ENCODE peak calls at places on chromosome 11, in four cellular contexts. J, Y, V and N are unnamed samples.

GRCh38 chr11:61735391-61735790 is 17.0 kb upstream of the MYRF start:
- DNase-seq in J (no peak), Y (no peak), V (no peak), N (no peak)

GRCh38 chr11:28343304-28344233 is 235.4 kb downstream of the METTL15 start:
- DNase-seq in J (peak), Y (no peak), V (peak), N (peak)

GRCh38 chr11:125338886-125339811 is 156.9 kb downstream of the FEZ1 start:
- DNase-seq in J (no peak), Y (no peak), V (peak), N (no peak)

GRCh38 chr11:19093976-19094375 is 23.0 kb upstream of the ZDHHC13 start:
- DNase-seq in J (no peak), Y (no peak), V (peak), N (no peak)

GRCh38 chr11:117627259-117627658 is 169.8 kb downstream of the DSCAML1 start:
- DNase-seq in J (no peak), Y (no peak), V (no peak), N (no peak)

GRCh38 chr11:126343051-126343450 is 12.4 kb upstream of the ST3GAL4 start:
- DNase-seq in J (no peak), Y (no peak), V (no peak), N (no peak)

GRCh38 chr11:34427171-34427805 is 11.4 kb upstream of the CAT start:
- DNase-seq in J (no peak), Y (no peak), V (peak), N (no peak)

GRCh38 chr11:134098566-134099184 is 29.8 kb downstream of the JAM3 start:
- DNase-seq in J (no peak), Y (peak), V (no peak), N (peak)

GRCh38 chr11:16881074-16881709 is 133.0 kb downstream of the PLEKHA7 start:
- DNase-seq in J (no peak), Y (peak), V (peak), N (no peak)

GRCh38 chr11:88174627-88175003 is 628 bp downstream of the RAB38 start:
- DNase-seq in J (no peak), Y (no peak), V (peak), N (no peak)

GRCh38 chr11:6632116-6633073 is 13.2 kb upstream of the TPP1 start:
- DNase-seq in J (no peak), Y (no peak), V (no peak), N (no peak)

GRCh38 chr11:19352736-19353110 is 112.0 kb upstream of the E2F8 start:
- DNase-seq in J (no peak), Y (no peak), V (no peak), N (no peak)

GRCh38 chr11:57668467-57668890 is 565 bp downstream of the ZDHHC5 start:
- DNase-seq in J (peak), Y (peak), V (peak), N (no peak)

GRCh38 chr11:60952742-60953170 is 780 bp upstream of the SLC15A3 start:
- DNase-seq in J (no peak), Y (no peak), V (no peak), N (no peak)

GRCh38 chr11:65471410-65471762 is 27.5 kb upstream of the MALAT1 start:
- DNase-seq in J (peak), Y (peak), V (peak), N (no peak)

GRCh38 chr11:118287006-118287405 is 17.5 kb upstream of the CD3E start:
- DNase-seq in J (no peak), Y (no peak), V (peak), N (no peak)

GRCh38 chr11:28585007-28585406 is 476.8 kb downstream of the METTL15 start:
- DNase-seq in J (no peak), Y (no peak), V (peak), N (no peak)

DNA sequence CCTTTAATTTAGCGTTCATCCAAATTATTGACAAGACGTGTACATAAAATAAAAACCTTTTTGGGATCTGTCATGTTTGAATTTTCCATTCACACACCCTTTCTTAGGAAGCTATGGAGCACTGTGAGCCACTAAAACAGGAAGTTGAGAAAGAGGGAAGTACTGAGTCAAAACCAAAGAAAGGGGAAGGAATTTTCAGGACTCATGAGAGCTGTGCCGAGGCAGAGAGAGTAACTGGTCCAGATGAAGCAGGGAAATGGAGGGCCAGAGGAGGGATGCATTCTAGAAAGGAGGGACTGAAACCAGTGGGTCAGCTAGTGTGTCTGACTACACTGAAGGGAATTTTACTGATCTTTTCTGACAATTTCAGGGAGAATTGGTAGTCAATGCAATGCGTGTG is 24.9 kb downstream of the APLP2 start:
- DNase-seq in J (no peak), Y (no peak), V (no peak), N (no peak)
- H3K4me3 ChIP-seq in J (no peak), Y (no peak), V (no peak), N (no peak)

DNA sequence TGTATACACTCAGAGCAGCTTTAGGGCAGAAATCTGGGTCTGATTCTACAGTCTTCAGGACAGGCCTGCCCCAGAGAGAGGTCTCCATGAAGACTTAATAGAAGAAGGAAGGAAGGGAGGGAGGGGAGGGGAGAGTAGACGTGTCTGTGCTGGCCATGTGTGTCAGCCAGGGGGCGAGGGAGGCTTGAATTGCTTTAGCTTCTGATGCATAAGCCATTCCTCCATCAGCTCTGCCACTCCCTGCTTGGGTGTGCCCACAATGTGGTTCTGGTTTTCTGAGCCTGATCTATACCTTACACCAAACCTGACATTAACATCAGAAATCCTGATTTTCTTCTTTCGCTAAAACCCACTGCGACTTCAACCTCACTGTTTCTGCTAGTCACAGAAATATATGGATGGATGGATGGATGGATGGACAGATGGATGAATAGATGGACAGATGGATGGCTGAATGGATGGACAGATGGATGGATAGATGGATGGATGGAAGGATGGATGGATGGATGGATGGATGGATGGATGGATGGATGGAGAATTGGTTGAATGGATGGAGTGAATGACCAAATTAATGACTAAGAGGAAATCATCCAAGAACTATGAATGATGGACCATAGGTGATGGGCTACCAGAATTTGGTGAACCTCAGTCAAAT is 56.5 kb upstream of the PRDM11 start:
- DNase-seq in J (peak), Y (peak), V (peak), N (peak)
- H3K4me3 ChIP-seq in J (no peak), Y (no peak), V (peak), N (no peak)

GRCh38 chr11:119483341-119483880 is 60.4 kb upstream of the THY1 start:
- DNase-seq in J (no peak), Y (no peak), V (no peak), N (no peak)

GRCh38 chr11:119481021-119481666 is 58.2 kb upstream of the THY1 start:
- DNase-seq in J (peak), Y (peak), V (peak), N (peak)

GRCh38 chr11:119482561-119483001 is 59.6 kb upstream of the THY1 start:
- DNase-seq in J (no peak), Y (no peak), V (no peak), N (no peak)

GRCh38 chr11:119480375-119481020 is 57.5 kb upstream of the THY1 start:
- DNase-seq in J (no peak), Y (no peak), V (no peak), N (no peak)

DNA sequence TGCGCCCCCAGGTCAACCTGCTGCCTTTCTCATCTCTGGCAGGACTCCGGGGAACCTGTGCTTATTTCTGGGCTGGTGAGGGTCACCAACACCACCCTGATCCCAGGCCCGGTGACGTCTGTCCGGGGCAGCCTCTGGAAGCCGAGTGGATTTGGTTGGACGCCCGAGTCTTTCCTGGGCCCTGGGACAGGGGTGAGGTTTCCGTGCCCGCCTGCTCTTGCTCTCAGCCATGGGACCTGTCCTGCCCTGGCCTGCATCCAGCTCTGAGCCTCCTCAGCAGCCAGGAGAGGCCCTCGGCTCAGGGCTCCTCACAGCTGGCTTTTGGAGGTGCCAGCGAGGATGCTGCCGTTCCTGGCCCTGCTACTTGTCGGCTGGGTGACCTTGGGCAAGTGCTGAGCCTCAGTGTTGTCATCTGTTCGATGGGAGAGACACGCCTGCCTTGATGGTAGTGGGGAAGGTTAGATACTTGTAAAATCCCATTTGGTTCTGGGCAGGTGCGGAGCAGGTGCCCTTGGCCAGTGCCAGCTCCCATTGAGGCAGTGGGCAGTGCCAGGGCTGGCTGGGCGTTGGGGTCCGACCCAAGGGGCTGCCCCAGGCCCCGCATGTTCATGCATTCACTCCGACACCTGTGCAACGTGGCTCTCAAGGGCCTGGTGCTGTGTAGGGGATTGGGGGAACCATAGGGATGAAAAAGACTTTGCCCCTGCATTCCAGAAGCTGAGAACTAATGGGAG is 58.9 kb upstream of the THY1 start:
- DNase-seq in J (no peak), Y (no peak), V (peak), N (no peak)
- H3K4me3 ChIP-seq in J (no peak), Y (no peak), V (no peak), N (no peak)

DNA sequence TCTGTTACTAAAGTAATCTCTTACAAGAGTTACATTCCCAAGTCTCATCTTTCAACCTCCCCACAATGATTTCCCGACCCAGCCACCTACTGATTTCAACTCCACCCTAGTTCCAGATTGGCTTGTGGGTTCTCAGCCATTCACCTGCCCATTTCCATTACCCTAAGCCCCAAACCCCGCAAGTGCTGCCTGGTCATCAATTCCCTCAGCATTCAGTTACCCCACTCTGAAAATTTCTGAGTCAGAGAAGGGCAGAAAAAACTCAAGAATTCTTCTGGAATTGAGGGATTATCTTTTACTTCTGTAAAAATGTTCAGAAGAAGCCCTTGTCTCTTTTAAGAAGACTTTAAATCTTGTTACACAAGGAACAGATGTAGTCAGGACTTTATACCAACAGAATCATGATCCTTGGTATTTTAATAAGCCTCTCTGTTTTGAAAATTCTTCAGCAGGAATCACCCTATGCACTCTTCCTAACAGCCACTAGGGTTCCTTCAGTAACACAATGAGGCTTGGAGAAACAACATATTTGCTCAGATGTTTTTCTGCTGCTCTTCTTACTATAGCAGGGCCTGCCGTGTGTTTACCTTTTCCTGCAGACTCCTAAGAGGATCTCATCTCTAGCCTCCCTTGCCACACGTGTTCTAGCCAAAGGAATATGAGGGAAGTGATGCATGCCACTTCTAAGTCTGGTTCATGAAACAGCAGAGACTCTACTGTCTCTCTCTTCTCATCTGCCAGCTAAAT is 29.2 kb upstream of the PAMR1 start:
- DNase-seq in J (no peak), Y (no peak), V (peak), N (no peak)
- H3K4me3 ChIP-seq in J (no peak), Y (no peak), V (no peak), N (no peak)

GRCh38 chr11:43735931-43736330 is 55.4 kb downstream of the HSD17B12 start:
- DNase-seq in J (no peak), Y (peak), V (peak), N (no peak)

GRCh38 chr11:43737194-43737575 is 56.6 kb downstream of the HSD17B12 start:
- DNase-seq in J (no peak), Y (no peak), V (peak), N (no peak)

GRCh38 chr11:43738600-43739409 is 58.3 kb downstream of the HSD17B12 start:
- DNase-seq in J (no peak), Y (peak), V (peak), N (no peak)

GRCh38 chr11:43735115-43735514 is 54.6 kb downstream of the HSD17B12 start:
- DNase-seq in J (no peak), Y (no peak), V (no peak), N (no peak)

GRCh38 chr11:43736502-43737193 is 56.1 kb downstream of the HSD17B12 start:
- DNase-seq in J (no peak), Y (peak), V (peak), N (peak)
- H3K4me3 ChIP-seq in J (no peak), Y (peak), V (peak), N (no peak)

GRCh38 chr11:130435671-130436070 is 7.3 kb upstream of the ADAMTS8 start:
- DNase-seq in J (no peak), Y (no peak), V (peak), N (no peak)

GRCh38 chr11:130439160-130439519 is 9.3 kb upstream of the ADAMTS15 start:
- DNase-seq in J (peak), Y (no peak), V (no peak), N (peak)

GRCh38 chr11:130436171-130436570 is 7.8 kb upstream of the ADAMTS8 start:
- DNase-seq in J (no peak), Y (no peak), V (no peak), N (peak)

GRCh38 chr11:130439876-130440275 is 8.6 kb upstream of the ADAMTS15 start:
- DNase-seq in J (no peak), Y (no peak), V (peak), N (no peak)

GRCh38 chr11:130437848-130438247 is 9.4 kb upstream of the ADAMTS8 start:
- DNase-seq in J (no peak), Y (no peak), V (no peak), N (no peak)
- H3K4me3 ChIP-seq in J (no peak), Y (no peak), V (no peak), N (no peak)

GRCh38 chr11:104163100-104164027 is 583 bp downstream of the PDGFD start:
- DNase-seq in J (no peak), Y (peak), V (peak), N (no peak)

GRCh38 chr11:104164028-104164520 is at the start of gene PDGFD:
- DNase-seq in J (no peak), Y (peak), V (peak), N (no peak)

GRCh38 chr11:104165014-104165413 is 1.1 kb upstream of the PDGFD start:
- DNase-seq in J (no peak), Y (no peak), V (no peak), N (no peak)

GRCh38 chr11:104159356-104159755 is 4.6 kb downstream of the PDGFD start:
- DNase-seq in J (no peak), Y (peak), V (no peak), N (no peak)

GRCh38 chr11:104161751-104162450 is 2.0 kb downstream of the PDGFD start:
- DNase-seq in J (no peak), Y (peak), V (no peak), N (no peak)
- H3K4me3 ChIP-seq in J (no peak), Y (peak), V (no peak), N (no peak)